ENCODE peak calls at places on chromosome 15, in seven cellular contexts. K is GM23338, Q is mammary epithelial cell, T is GM23248, M is DND-41, E is OCI-LY7, S is hepatocyte. A is an unnamed sample. For H3K79me2 and H3K4me1, the result is how much of the 10 kb centered on the place peaks cover.

GRCh38 chr15:63933522-63933921 is 99.8 kb upstream of the HERC1 start:
- DNase-seq in K (no peak), Q (peak), T (peak), M (no peak), E (no peak), S (no peak), A (no peak)

GRCh38 chr15:97504031-97504430 is 456.5 kb upstream of the ARRDC4 start:
- DNase-seq in K (no peak), Q (peak), T (no peak), M (no peak), E (no peak), S (peak), A (no peak)

GRCh38 chr15:69493406-69493805 is 40.8 kb downstream of the RPLP1 start:
- DNase-seq in K (no peak), Q (no peak), T (no peak), M (no peak), E (no peak), S (no peak), A (no peak)

GRCh38 chr15:35427091-35427490 is 118.9 kb downstream of the DPH6 start:
- DNase-seq in K (no peak), Q (peak), T (peak), M (no peak), E (no peak), S (peak), A (no peak)

GRCh38 chr15:60941448-60941847 is 287.7 kb downstream of the RORA start:
- DNase-seq in K (no peak), Q (peak), T (peak), M (no peak), E (no peak), S (no peak), A (no peak)

GRCh38 chr15:70440416-70441138 is 322.8 kb downstream of the UACA start:
- DNase-seq in K (no peak), Q (no peak), T (no peak), M (no peak), E (no peak), S (no peak), A (no peak)

GRCh38 chr15:60507596-60508424 is 28.9 kb upstream of the ICE2 start:
- DNase-seq in K (peak), Q (peak), T (peak), M (peak), E (peak), S (peak), A (peak)

GRCh38 chr15:48177383-48177874 is 666 bp downstream of the MYEF2 start:
- DNase-seq in K (peak), Q (peak), T (peak), M (no peak), E (peak), S (peak), A (peak)

GRCh38 chr15:81106560-81106959 is 27.5 kb upstream of the CFAP161 start:
- DNase-seq in K (peak), Q (peak), T (peak), M (peak), E (peak), S (peak), A (peak)

GRCh38 chr15:98920091-98920880 is 87.3 kb downstream of the PGPEP1L start:
- DNase-seq in K (no peak), Q (peak), T (peak), M (no peak), E (no peak), S (no peak), A (no peak)

GRCh38 chr15:92930776-92931175 is 30.7 kb downstream of the CHD2 start:
- DNase-seq in K (no peak), Q (peak), T (peak), M (no peak), E (no peak), S (no peak), A (no peak)

GRCh38 chr15:40244961-40245523 is 6.2 kb downstream of the PAK6 start:
- DNase-seq in K (peak), Q (peak), T (no peak), M (no peak), E (no peak), S (peak), A (no peak)

GRCh38 chr15:77959094-77959879 is 118.2 kb downstream of the TBC1D2B start:
- DNase-seq in K (peak), Q (peak), T (peak), M (peak), E (peak), S (peak), A (peak)

GRCh38 chr15:77904901-77905300 is 172.6 kb downstream of the TBC1D2B start:
- DNase-seq in K (no peak), Q (no peak), T (no peak), M (no peak), E (no peak), S (no peak), A (no peak)

GRCh38 chr15:64152507-64153387 is 1.2 kb downstream of the SNX22 start:
- DNase-seq in K (peak), Q (no peak), T (no peak), M (no peak), E (peak), S (no peak), A (peak)

GRCh38 chr15:55907797-55908196 is 85.6 kb downstream of the NEDD4 start:
- DNase-seq in K (no peak), Q (peak), T (peak), M (no peak), E (no peak), S (peak), A (no peak)

GRCh38 chr15:57284535-57284934 is 91.8 kb upstream of the CGNL1 start:
- DNase-seq in K (no peak), Q (no peak), T (no peak), M (no peak), E (peak), S (no peak), A (no peak)

GRCh38 chr15:57112178-57112577 is 193.7 kb downstream of the TCF12 start:
- DNase-seq in K (peak), Q (peak), T (no peak), M (no peak), E (no peak), S (no peak), A (no peak)

GRCh38 chr15:78177447-78177873 is 28.3 kb downstream of the IDH3A start:
- DNase-seq in K (peak), Q (no peak), T (peak), M (peak), E (peak), S (peak), A (peak)

GRCh38 chr15:92681141-92681622 is 25.6 kb upstream of the FAM174B start:
- DNase-seq in K (no peak), Q (no peak), T (peak), M (no peak), E (no peak), S (peak), A (no peak)

GRCh38 chr15:51405646-51406194 is 64.3 kb downstream of the GLDN start:
- DNase-seq in K (no peak), Q (no peak), T (no peak), M (no peak), E (no peak), S (no peak), A (no peak)

GRCh38 chr15:77126927-77127326 is 56.0 kb upstream of the TSPAN3 start:
- DNase-seq in K (no peak), Q (peak), T (no peak), M (no peak), E (no peak), S (no peak), A (no peak)

GRCh38 chr15:71736286-71736947 is 73.9 kb upstream of the NR2E3 start:
- DNase-seq in K (no peak), Q (no peak), T (no peak), M (no peak), E (peak), S (no peak), A (no peak)

GRCh38 chr15:38072507-38073277 is 138.3 kb downstream of the TMCO5A start:
- DNase-seq in K (peak), Q (peak), T (peak), M (no peak), E (peak), S (peak), A (peak)

GRCh38 chr15:70051948-70052633 is 45.6 kb downstream of the TLE3 start:
- DNase-seq in K (no peak), Q (no peak), T (no peak), M (no peak), E (no peak), S (no peak), A (no peak)

GRCh38 chr15:70271422-70272088 is 173.8 kb upstream of the TLE3 start:
- DNase-seq in K (no peak), Q (peak), T (peak), M (no peak), E (no peak), S (peak), A (no peak)

GRCh38 chr15:69719527-69719926 is 266.9 kb downstream of the RPLP1 start:
- DNase-seq in K (no peak), Q (no peak), T (no peak), M (no peak), E (peak), S (no peak), A (no peak)

GRCh38 chr15:55552926-55553325 is 35.2 kb downstream of the PYGO1 start:
- DNase-seq in K (peak), Q (no peak), T (peak), M (no peak), E (no peak), S (peak), A (no peak)

GRCh38 chr15:98727115-98728040 is 79.0 kb downstream of the IGF1R start:
- DNase-seq in K (peak), Q (peak), T (peak), M (no peak), E (no peak), S (peak), A (no peak)

GRCh38 chr15:89496155-89497098 is at the start of gene RHCG:
- DNase-seq in K (peak), Q (peak), T (peak), M (no peak), E (no peak), S (peak), A (no peak)

GRCh38 chr15:47786371-47786770 is 69.1 kb downstream of the SEMA6D start:
- DNase-seq in K (no peak), Q (no peak), T (no peak), M (no peak), E (no peak), S (no peak), A (no peak)

GRCh38 chr15:89101302-89102191 is 13.3 kb downstream of the ABHD2 start:
- DNase-seq in K (no peak), Q (peak), T (peak), M (no peak), E (no peak), S (peak), A (no peak)

GRCh38 chr15:38708672-38709188 is 144.1 kb upstream of the RASGRP1 start:
- DNase-seq in K (no peak), Q (no peak), T (no peak), M (no peak), E (no peak), S (peak), A (no peak)

GRCh38 chr15:39579487-39580116 is 1.3 kb upstream of the THBS1 start:
- DNase-seq in K (peak), Q (peak), T (peak), M (no peak), E (no peak), S (peak), A (no peak)

GRCh38 chr15:90596943-90597342 is 67.2 kb downstream of the CRTC3 start:
- DNase-seq in K (no peak), Q (no peak), T (no peak), M (no peak), E (peak), S (no peak), A (no peak)

GRCh38 chr15:96353378-96353930 is 23.0 kb downstream of the NR2F2 start:
- DNase-seq in K (peak), Q (no peak), T (no peak), M (no peak), E (no peak), S (no peak), A (no peak)
- H3K79me2 ChIP-seq in K (under half), Q (under half), T (half or more), M (under half), E (under half), S (under half), A (under half)

GRCh38 chr15:85625431-85625830 is 169.3 kb downstream of the KLHL25 start:
- DNase-seq in K (no peak), Q (no peak), T (no peak), M (peak), E (no peak), S (no peak), A (no peak)
- H3K4me1 ChIP-seq in K (under half), Q (under half), T (half or more), M (under half), E (under half), S (under half), A (under half)

DNA sequence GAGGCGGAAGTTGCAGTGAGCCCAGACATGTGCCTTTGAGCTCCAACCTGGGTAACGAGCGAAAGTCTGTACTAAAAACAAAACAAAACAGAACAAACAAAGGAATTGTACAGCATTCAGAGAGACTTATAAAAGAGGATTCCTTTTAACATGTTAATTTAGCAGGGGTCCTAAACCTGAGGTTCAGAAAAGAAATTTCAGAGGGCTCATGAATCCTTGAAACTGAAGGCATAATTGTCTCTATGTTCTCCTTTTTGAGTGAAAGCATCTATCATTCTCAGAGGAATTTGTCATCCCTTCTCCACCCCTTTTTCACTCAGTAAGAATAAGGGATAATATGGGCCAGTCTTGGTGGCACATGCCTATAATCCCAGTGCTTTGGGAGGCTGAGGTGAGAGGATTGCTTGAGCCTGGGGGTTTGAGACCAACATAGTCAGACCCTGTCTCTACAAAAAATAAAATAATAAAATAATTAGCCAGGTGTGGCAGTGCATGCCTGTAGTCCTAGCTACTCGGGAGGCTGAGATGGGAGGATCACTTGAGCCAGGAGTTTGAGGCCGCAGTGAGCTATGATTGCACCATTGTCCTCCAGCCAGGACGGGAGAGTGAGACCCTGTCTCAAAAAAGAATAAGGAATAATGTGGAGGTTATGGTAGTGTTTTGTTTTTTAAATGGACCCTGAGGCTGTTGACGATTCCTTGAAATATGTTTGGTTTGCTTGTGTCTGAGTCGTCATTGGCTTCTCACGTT is 309.1 kb upstream of the C2CD4B start:
- DNase-seq in K (no peak), Q (no peak), T (no peak), M (no peak), E (no peak), S (no peak), A (no peak)
- H3K79me2 ChIP-seq in K (under half), Q (under half), T (half or more), M (under half), E (under half), S (under half), A (under half)

GRCh38 chr15:52559022-52559421 is 9.8 kb downstream of the ARPP19 start:
- DNase-seq in K (no peak), Q (no peak), T (no peak), M (no peak), E (peak), S (no peak), A (no peak)
- H3K4me1 ChIP-seq in K (under half), Q (under half), T (under half), M (under half), E (under half), S (under half), A (half or more)

GRCh38 chr15:29376580-29376979 is 107.0 kb upstream of the NSMCE3 start:
- DNase-seq in K (peak), Q (no peak), T (no peak), M (no peak), E (no peak), S (no peak), A (no peak)
- H3K79me2 ChIP-seq in K (under half), Q (under half), T (under half), M (under half), E (under half), S (under half), A (under half)

DNA sequence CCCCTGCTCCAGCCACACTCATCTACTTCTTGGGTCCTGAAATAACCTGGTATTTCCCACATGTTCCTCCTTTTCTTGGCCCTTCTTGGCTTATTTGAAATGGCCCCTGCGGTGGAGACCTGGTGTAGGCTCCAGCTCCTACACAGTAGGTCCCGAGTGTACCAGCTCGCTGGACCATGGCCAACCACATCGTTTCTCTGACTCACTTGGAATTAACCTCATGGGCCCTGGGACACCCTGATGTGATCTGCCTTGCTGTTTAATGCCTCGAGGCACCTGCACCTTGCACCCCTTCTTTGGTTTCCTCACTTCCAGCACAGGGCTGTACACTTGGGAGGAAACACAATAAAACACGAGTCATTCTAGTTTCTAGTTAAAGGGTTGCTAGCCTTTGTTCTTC is 60.3 kb downstream of the FEM1B start:
- DNase-seq in K (no peak), Q (peak), T (peak), M (no peak), E (no peak), S (no peak), A (no peak)
- H3K4me1 ChIP-seq in K (under half), Q (under half), T (under half), M (under half), E (under half), S (under half), A (under half)

A was measured in Karpas-422.